ENCODE peak calls at places on chromosomes 16 and 17, in nine cellular contexts. I is GM23248, T is sigmoid colon, H is spleen, R is A549, N is psoas muscle, F is HCT116, L is cardiac muscle cell, D is thyroid gland. Y is an unnamed sample. For H3K4me1, the result is how much of the 10 kb centered on the place peaks cover.

GRCh38 chr17:19753661-19754463 is 5.8 kb upstream of the ALDH3A1 start:
- DNase-seq in I (peak), T (peak), H (peak), R (peak), N (peak), F (peak), L (no peak), D (peak), Y (no peak)

GRCh38 chr16:17356243-17356933 is 114.4 kb downstream of the XYLT1 start:
- DNase-seq in I (no peak), T (no peak), H (peak), R (no peak), N (no peak), F (no peak), L (no peak), D (no peak), Y (no peak)

GRCh38 chr17:50326831-50327364 is 19.0 kb upstream of the XYLT2 start:
- DNase-seq in I (no peak), T (no peak), H (no peak), R (no peak), N (no peak), F (no peak), L (no peak), D (peak), Y (no peak)

GRCh38 chr16:84498859-84499620 is 5.4 kb downstream of the MEAK7 start:
- DNase-seq in I (no peak), T (no peak), H (peak), R (no peak), N (no peak), F (no peak), L (no peak), D (no peak), Y (no peak)

GRCh38 chr17:38719943-38720641 is 10.0 kb upstream of the CISD3 start:
- DNase-seq in I (no peak), T (no peak), H (no peak), R (no peak), N (no peak), F (no peak), L (no peak), D (no peak), Y (peak)

GRCh38 chr17:81042606-81043005 is 7.7 kb downstream of the BAIAP2 start:
- DNase-seq in I (no peak), T (no peak), H (no peak), R (no peak), N (no peak), F (no peak), L (no peak), D (no peak), Y (no peak)

GRCh38 chr17:20157078-20157360 is 147.9 kb downstream of the SPECC1 start:
- DNase-seq in I (no peak), T (no peak), H (no peak), R (no peak), N (no peak), F (no peak), L (no peak), D (no peak), Y (no peak)

GRCh38 chr16:85192736-85193493 is 80.6 kb upstream of the CIBAR2 start:
- DNase-seq in I (peak), T (no peak), H (no peak), R (no peak), N (peak), F (no peak), L (no peak), D (no peak), Y (no peak)

GRCh38 chr17:53571342-53571741 is 251.4 kb upstream of the KIF2B start:
- DNase-seq in I (peak), T (no peak), H (no peak), R (no peak), N (no peak), F (no peak), L (peak), D (no peak), Y (no peak)

GRCh38 chr17:57708401-57708800 is 36.7 kb downstream of the CCDC182 start:
- DNase-seq in I (peak), T (no peak), H (no peak), R (no peak), N (no peak), F (no peak), L (peak), D (no peak), Y (no peak)

GRCh38 chr17:45101883-45102811 is 30.2 kb downstream of the PLCD3 start:
- DNase-seq in I (peak), T (no peak), H (no peak), R (no peak), N (no peak), F (no peak), L (no peak), D (peak), Y (no peak)

GRCh38 chr16:56041556-56042140 is 149.6 kb upstream of the GNAO1 start:
- DNase-seq in I (peak), T (no peak), H (no peak), R (peak), N (no peak), F (peak), L (no peak), D (peak), Y (peak)

GRCh38 chr17:38543403-38544174 is 62.2 kb downstream of the SRCIN1 start:
- DNase-seq in I (no peak), T (no peak), H (no peak), R (no peak), N (peak), F (no peak), L (no peak), D (no peak), Y (no peak)

GRCh38 chr17:44894642-44895041 is 4.6 kb downstream of the EFTUD2 start:
- DNase-seq in I (no peak), T (no peak), H (no peak), R (no peak), N (no peak), F (no peak), L (no peak), D (no peak), Y (no peak)

GRCh38 chr16:4334724-4335495 is 16.2 kb downstream of the PAM16 start:
- DNase-seq in I (no peak), T (peak), H (no peak), R (no peak), N (peak), F (no peak), L (no peak), D (peak), Y (no peak)

GRCh38 chr17:42684033-42684625 is 1.8 kb downstream of the CNTNAP1 start:
- DNase-seq in I (no peak), T (no peak), H (no peak), R (no peak), N (no peak), F (no peak), L (no peak), D (no peak), Y (no peak)

GRCh38 chr17:72182256-72182890 is 61.6 kb downstream of the SOX9 start:
- DNase-seq in I (no peak), T (no peak), H (no peak), R (peak), N (no peak), F (no peak), L (no peak), D (peak), Y (no peak)

GRCh38 chr16:24848065-24848464 is 2.3 kb downstream of the SLC5A11 start:
- DNase-seq in I (peak), T (peak), H (no peak), R (no peak), N (no peak), F (peak), L (peak), D (no peak), Y (no peak)

GRCh38 chr17:47423406-47424295 is 99.9 kb downstream of the EFCAB13 start:
- DNase-seq in I (no peak), T (peak), H (peak), R (peak), N (peak), F (no peak), L (peak), D (peak), Y (no peak)

DNA sequence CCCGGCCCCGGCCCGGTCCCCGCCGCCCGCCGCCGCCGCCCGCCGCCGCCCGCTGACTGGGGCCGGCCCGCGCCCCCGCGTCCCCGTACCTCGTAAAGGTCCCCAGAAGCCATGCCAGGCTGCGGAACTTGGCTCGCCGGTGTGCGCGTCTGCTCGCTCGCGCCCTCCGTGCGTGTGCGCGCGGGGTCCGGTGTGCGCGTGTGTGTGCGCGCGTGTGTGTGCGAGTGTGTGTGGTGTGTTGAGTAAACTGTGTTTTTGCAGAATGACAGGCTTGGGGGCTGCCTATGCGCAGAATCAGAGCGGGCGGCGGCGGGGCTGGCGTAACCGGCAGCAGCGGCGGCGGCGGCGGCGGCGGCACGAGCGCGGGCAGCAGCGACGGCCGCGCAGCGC is 342 bp downstream of the CDYL2 start:
- DNase-seq in I (peak), T (no peak), H (peak), R (no peak), N (peak), F (no peak), L (peak), D (peak), Y (peak)
- H3K4me1 ChIP-seq in I (under half), T (under half), H (under half), R (under half), N (under half), F (under half), L (under half), D (under half), Y (under half)

DNA sequence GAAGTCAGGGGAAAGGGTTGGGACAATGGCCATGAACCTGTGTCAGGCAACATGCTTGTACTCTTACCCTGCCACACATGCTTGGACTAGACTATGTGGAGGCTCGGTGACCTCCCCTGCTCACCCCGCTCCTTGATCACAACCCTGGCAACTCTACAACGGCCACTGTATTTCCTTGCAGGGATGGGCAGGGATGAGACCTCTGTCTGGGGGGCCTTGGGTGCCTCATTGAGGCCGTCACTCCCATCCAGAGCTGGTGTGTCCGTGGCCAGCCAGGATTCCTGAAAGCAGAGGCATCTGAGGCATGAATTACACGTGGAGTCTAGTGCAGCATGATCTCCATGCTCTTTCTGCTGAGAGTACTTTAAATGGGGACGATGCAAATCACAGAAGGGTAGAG is 948 bp downstream of the PLA2G15 start:
- DNase-seq in I (no peak), T (no peak), H (peak), R (no peak), N (no peak), F (no peak), L (no peak), D (no peak), Y (no peak)
- H3K4me1 ChIP-seq in I (under half), T (under half), H (half or more), R (under half), N (under half), F (under half), L (under half), D (under half), Y (under half)

DNA sequence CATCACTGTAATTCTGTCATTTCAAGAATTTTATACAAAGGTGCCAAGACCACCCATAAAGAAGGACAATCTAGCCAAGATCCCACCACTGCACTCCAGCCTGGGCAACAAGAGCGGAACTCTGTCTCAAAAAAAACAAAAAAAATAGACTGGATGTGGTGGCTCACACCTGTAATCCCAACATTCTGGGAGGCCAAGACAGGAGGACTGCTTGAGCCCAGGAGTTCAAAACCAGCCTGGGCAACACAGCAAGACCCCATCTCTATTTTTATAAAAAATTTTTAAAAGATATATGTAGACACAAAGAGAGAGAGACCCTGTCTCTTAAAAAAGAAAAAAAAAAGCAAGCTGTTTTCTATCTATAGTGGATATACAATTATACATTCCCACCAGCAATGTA is 8.8 kb downstream of the UBE2G1 start:
- DNase-seq in I (no peak), T (no peak), H (no peak), R (no peak), N (no peak), F (no peak), L (no peak), D (no peak), Y (no peak)
- H3K4me1 ChIP-seq in I (under half), T (half or more), H (half or more), R (under half), N (half or more), F (under half), L (under half), D (under half), Y (under half)

GRCh38 chr17:79801156-79802038 is 4.5 kb upstream of the CBX8 start:
- DNase-seq in I (peak), T (no peak), H (no peak), R (no peak), N (no peak), F (peak), L (no peak), D (no peak), Y (no peak)

GRCh38 chr17:79803421-79803996 is 6.6 kb upstream of the CBX8 start:
- DNase-seq in I (no peak), T (no peak), H (no peak), R (no peak), N (no peak), F (no peak), L (no peak), D (no peak), Y (no peak)

GRCh38 chr17:79802039-79802735 is 5.3 kb upstream of the CBX8 start:
- DNase-seq in I (no peak), T (no peak), H (no peak), R (no peak), N (no peak), F (no peak), L (no peak), D (no peak), Y (no peak)

GRCh38 chr17:79803997-79804855 is 7.3 kb upstream of the CBX8 start:
- DNase-seq in I (no peak), T (no peak), H (no peak), R (no peak), N (no peak), F (no peak), L (no peak), D (no peak), Y (no peak)

GRCh38 chr17:79802736-79803420 is 6.0 kb upstream of the CBX8 start:
- DNase-seq in I (no peak), T (no peak), H (no peak), R (no peak), N (no peak), F (no peak), L (no peak), D (no peak), Y (peak)
- H3K4me1 ChIP-seq in I (under half), T (half or more), H (half or more), R (under half), N (under half), F (under half), L (under half), D (under half), Y (half or more)

GRCh38 chr17:49020609-49021008 is 23.4 kb downstream of the IGF2BP1 start:
- DNase-seq in I (no peak), T (no peak), H (no peak), R (no peak), N (no peak), F (no peak), L (no peak), D (no peak), Y (no peak)
- H3K4me1 ChIP-seq in I (under half), T (under half), H (under half), R (half or more), N (under half), F (under half), L (half or more), D (under half), Y (under half)

Y was measured in K562.